ENCODE peak calls at places on chromosomes 6 and 20, in eight cellular contexts. One of them, this sample, is unnamed.

GRCh38 chr20:23655551-23656211 is 17.9 kb upstream of the CST3 start:
- DNase-seq in upper lobe of right lung: peak; percentile 89
- DNase-seq in HS-5: no peak
- DNase-seq in NT2/D1: no peak
- DNase-seq in H9: no peak
- DNase-seq in mesothelial cell of epicardium: no peak
- DNase-seq in ureter: no peak
- DNase-seq in MV-4-11: peak; percentile 95
- DNase-seq in this sample: peak; percentile 87

GRCh38 chr6:43917878-43918382 is 147.9 kb downstream of the VEGFA start:
- DNase-seq in MV-4-11: no peak
- DNase-seq in H9: no peak
- DNase-seq in HS-5: no peak
- DNase-seq in ureter: no peak
- DNase-seq in upper lobe of right lung: no peak
- DNase-seq in mesothelial cell of epicardium: no peak
- DNase-seq in NT2/D1: no peak
- DNase-seq in this sample: no peak

GRCh38 chr20:43662943-43663655 is 3.8 kb upstream of the MYBL2 start:
- DNase-seq in mesothelial cell of epicardium: no peak
- DNase-seq in upper lobe of right lung: no peak
- DNase-seq in ureter: no peak
- DNase-seq in H9: no peak
- DNase-seq in NT2/D1: no peak
- DNase-seq in HS-5: peak; percentile 47
- DNase-seq in MV-4-11: no peak
- DNase-seq in this sample: no peak

GRCh38 chr6:5335020-5335419 is 73.7 kb downstream of the FARS2 start:
- DNase-seq in ureter: no peak
- DNase-seq in H9: no peak
- DNase-seq in HS-5: no peak
- DNase-seq in upper lobe of right lung: no peak
- DNase-seq in NT2/D1: no peak
- DNase-seq in mesothelial cell of epicardium: no peak
- DNase-seq in MV-4-11: peak; percentile 72
- DNase-seq in this sample: no peak

GRCh38 chr6:63787021-63787420 is 151.4 kb downstream of the PHF3 start:
- DNase-seq in ureter: no peak
- DNase-seq in MV-4-11: peak; percentile 79
- DNase-seq in H9: no peak
- DNase-seq in NT2/D1: no peak
- DNase-seq in upper lobe of right lung: no peak
- DNase-seq in HS-5: no peak
- DNase-seq in mesothelial cell of epicardium: no peak
- DNase-seq in this sample: no peak

GRCh38 chr6:109279628-109280027 is 102.6 kb downstream of the CD164 start:
- DNase-seq in H9: no peak
- DNase-seq in upper lobe of right lung: no peak
- DNase-seq in HS-5: no peak
- DNase-seq in NT2/D1: no peak
- DNase-seq in mesothelial cell of epicardium: no peak
- DNase-seq in MV-4-11: no peak
- DNase-seq in ureter: no peak
- DNase-seq in this sample: no peak

GRCh38 chr20:34530342-34530741 is 14.1 kb downstream of the DYNLRB1 start:
- DNase-seq in NT2/D1: no peak
- DNase-seq in HS-5: no peak
- DNase-seq in mesothelial cell of epicardium: no peak
- DNase-seq in H9: no peak
- DNase-seq in ureter: no peak
- DNase-seq in upper lobe of right lung: no peak
- DNase-seq in MV-4-11: no peak
- DNase-seq in this sample: no peak

GRCh38 chr20:63680427-63680826 is 16.0 kb upstream of the TNFRSF6B start:
- DNase-seq in NT2/D1: no peak
- DNase-seq in ureter: no peak
- DNase-seq in MV-4-11: no peak
- DNase-seq in upper lobe of right lung: no peak
- DNase-seq in HS-5: no peak
- DNase-seq in mesothelial cell of epicardium: no peak
- DNase-seq in H9: no peak
- DNase-seq in this sample: peak; percentile 75